ENCODE peak calls at places on chromosomes 12 and 14, in four cellular contexts. One of them, this sample, is unnamed.

GRCh38 chr14:76386922-76387782 is 11.2 kb downstream of the ESRRB start:
- DNase-seq in foreskin fibroblast: peak
- DNase-seq in psoas muscle: peak
- DNase-seq in activated CD4-positive, alpha-beta T cell treated with anti-CD3 and anti-CD28 coated beads for 36 hours: peak
- DNase-seq in this sample: peak

GRCh38 chr12:124675881-124676688 is 108.7 kb upstream of the NCOR2 start:
- DNase-seq in foreskin fibroblast: peak
- DNase-seq in psoas muscle: peak
- DNase-seq in activated CD4-positive, alpha-beta T cell treated with anti-CD3 and anti-CD28 coated beads for 36 hours: no peak
- DNase-seq in this sample: no peak

GRCh38 chr12:5022465-5023061 is 21.1 kb upstream of the KCNA5 start:
- DNase-seq in foreskin fibroblast: peak
- DNase-seq in psoas muscle: no peak
- DNase-seq in activated CD4-positive, alpha-beta T cell treated with anti-CD3 and anti-CD28 coated beads for 36 hours: peak
- DNase-seq in this sample: no peak

GRCh38 chr14:69553221-69553620 is 21.4 kb downstream of the CCDC177 start:
- DNase-seq in foreskin fibroblast: peak
- DNase-seq in psoas muscle: no peak
- DNase-seq in activated CD4-positive, alpha-beta T cell treated with anti-CD3 and anti-CD28 coated beads for 36 hours: no peak
- DNase-seq in this sample: no peak

GRCh38 chr12:121748571-121749265 is 36.2 kb downstream of the TMEM120B start:
- DNase-seq in foreskin fibroblast: peak
- DNase-seq in psoas muscle: peak
- DNase-seq in activated CD4-positive, alpha-beta T cell treated with anti-CD3 and anti-CD28 coated beads for 36 hours: peak
- DNase-seq in this sample: peak

GRCh38 chr12:79174656-79175055 is 310.1 kb downstream of the SYT1 start:
- DNase-seq in foreskin fibroblast: peak
- DNase-seq in psoas muscle: no peak
- DNase-seq in activated CD4-positive, alpha-beta T cell treated with anti-CD3 and anti-CD28 coated beads for 36 hours: no peak
- DNase-seq in this sample: no peak

GRCh38 chr12:53645191-53645590 is 19.0 kb upstream of the ATF7 start:
- DNase-seq in foreskin fibroblast: no peak
- DNase-seq in psoas muscle: no peak
- DNase-seq in activated CD4-positive, alpha-beta T cell treated with anti-CD3 and anti-CD28 coated beads for 36 hours: no peak
- DNase-seq in this sample: no peak

GRCh38 chr14:100372357-100373048 is 49.4 kb downstream of the SLC25A47 start:
- DNase-seq in foreskin fibroblast: peak
- DNase-seq in psoas muscle: no peak
- DNase-seq in activated CD4-positive, alpha-beta T cell treated with anti-CD3 and anti-CD28 coated beads for 36 hours: no peak
- DNase-seq in this sample: no peak

GRCh38 chr12:25362646-25363045 is 111.9 kb upstream of the KRAS start:
- DNase-seq in foreskin fibroblast: no peak
- DNase-seq in psoas muscle: no peak
- DNase-seq in activated CD4-positive, alpha-beta T cell treated with anti-CD3 and anti-CD28 coated beads for 36 hours: no peak
- DNase-seq in this sample: no peak

This sample was measured in ovary.